ENCODE peak calls at places on chromosomes 5 and 9, in five cellular contexts. One of them, this sample, is unnamed.

GRCh38 chr5:6459896-6460295 is 11.2 kb downstream of the UBE2QL1 start:
- DNase-seq in colonic mucosa: no peak
- DNase-seq in ovary: no peak
- DNase-seq in progenitor cell of endocrine pancreas: no peak
- DNase-seq in HFF-Myc: no peak
- DNase-seq in this sample: no peak

GRCh38 chr5:131899686-131900085 is 45.8 kb downstream of the MEIKIN start:
- DNase-seq in colonic mucosa: no peak
- DNase-seq in progenitor cell of endocrine pancreas: no peak
- DNase-seq in ovary: no peak
- DNase-seq in HFF-Myc: no peak
- DNase-seq in this sample: no peak

GRCh38 chr9:93576296-93577044 is at the start of gene PHF2:
- DNase-seq in ovary: peak; percentile 51
- DNase-seq in progenitor cell of endocrine pancreas: no peak
- DNase-seq in colonic mucosa: no peak
- DNase-seq in HFF-Myc: no peak
- DNase-seq in this sample: no peak

GRCh38 chr5:161431963-161432362 is 114.6 kb downstream of the GABRB2 start:
- DNase-seq in HFF-Myc: no peak
- DNase-seq in colonic mucosa: no peak
- DNase-seq in ovary: no peak
- DNase-seq in progenitor cell of endocrine pancreas: no peak
- DNase-seq in this sample: no peak

GRCh38 chr5:90220554-90220953 is 189.0 kb downstream of the CETN3 start:
- DNase-seq in progenitor cell of endocrine pancreas: no peak
- DNase-seq in colonic mucosa: no peak
- DNase-seq in HFF-Myc: no peak
- DNase-seq in ovary: no peak
- DNase-seq in this sample: no peak

GRCh38 chr5:54171645-54172384 is 138.6 kb downstream of the ARL15 start:
- DNase-seq in colonic mucosa: peak; percentile 36
- DNase-seq in HFF-Myc: no peak
- DNase-seq in progenitor cell of endocrine pancreas: no peak
- DNase-seq in ovary: no peak
- DNase-seq in this sample: peak; percentile 44

GRCh38 chr9:14485366-14485765 is 171.4 kb upstream of the NFIB start:
- DNase-seq in progenitor cell of endocrine pancreas: no peak
- DNase-seq in ovary: no peak
- DNase-seq in colonic mucosa: no peak
- DNase-seq in HFF-Myc: no peak
- DNase-seq in this sample: no peak

GRCh38 chr5:124741711-124742496 is 4.5 kb downstream of the ZNF608 start:
- DNase-seq in progenitor cell of endocrine pancreas: no peak
- DNase-seq in colonic mucosa: peak; percentile 65
- DNase-seq in ovary: no peak
- DNase-seq in HFF-Myc: peak; percentile 80
- DNase-seq in this sample: peak; percentile 93

GRCh38 chr9:68648164-68648563 is 56.9 kb upstream of the PIP5K1B start:
- DNase-seq in ovary: no peak
- DNase-seq in HFF-Myc: no peak
- DNase-seq in progenitor cell of endocrine pancreas: no peak
- DNase-seq in colonic mucosa: no peak
- DNase-seq in this sample: no peak

GRCh38 chr5:66459728-66460127 is 136.5 kb upstream of the MAST4 start:
- DNase-seq in ovary: no peak
- DNase-seq in colonic mucosa: no peak
- DNase-seq in progenitor cell of endocrine pancreas: no peak
- DNase-seq in HFF-Myc: no peak
- DNase-seq in this sample: no peak

GRCh38 chr5:85293139-85293785 is 908.6 kb upstream of the EDIL3 start:
- DNase-seq in ovary: no peak
- DNase-seq in HFF-Myc: no peak
- DNase-seq in colonic mucosa: no peak
- DNase-seq in progenitor cell of endocrine pancreas: no peak
- DNase-seq in this sample: no peak

GRCh38 chr9:68702493-68702892 is 2.5 kb upstream of the PIP5K1B start:
- DNase-seq in HFF-Myc: no peak
- DNase-seq in progenitor cell of endocrine pancreas: no peak
- DNase-seq in ovary: no peak
- DNase-seq in colonic mucosa: no peak
- DNase-seq in this sample: no peak

GRCh38 chr9:2923810-2924768 is 80.2 kb upstream of the PUM3 start:
- DNase-seq in ovary: no peak
- DNase-seq in colonic mucosa: no peak
- DNase-seq in progenitor cell of endocrine pancreas: no peak
- DNase-seq in HFF-Myc: no peak
- DNase-seq in this sample: no peak

GRCh38 chr5:38323645-38324295 is 65.4 kb downstream of the EGFLAM start:
- DNase-seq in ovary: no peak
- DNase-seq in colonic mucosa: no peak
- DNase-seq in HFF-Myc: no peak
- DNase-seq in progenitor cell of endocrine pancreas: no peak
- DNase-seq in this sample: peak; percentile 49

GRCh38 chr5:67262956-67263355 is 66.4 kb upstream of the CD180 start:
- DNase-seq in colonic mucosa: no peak
- DNase-seq in progenitor cell of endocrine pancreas: no peak
- DNase-seq in ovary: no peak
- DNase-seq in HFF-Myc: no peak
- DNase-seq in this sample: no peak

GRCh38 chr5:6495433-6496206 is 47.0 kb downstream of the UBE2QL1 start:
- DNase-seq in progenitor cell of endocrine pancreas: no peak
- DNase-seq in ovary: no peak
- DNase-seq in HFF-Myc: no peak
- DNase-seq in colonic mucosa: no peak
- DNase-seq in this sample: no peak

GRCh38 chr9:105237246-105237645 is 7.2 kb upstream of the SLC44A1 start:
- DNase-seq in colonic mucosa: no peak
- DNase-seq in HFF-Myc: no peak
- DNase-seq in progenitor cell of endocrine pancreas: no peak
- DNase-seq in ovary: no peak
- DNase-seq in this sample: no peak
- TF ChIP-seq CTCF in colonic mucosa: no peak
- TF ChIP-seq CTCF in HFF-Myc: no peak
- TF ChIP-seq CTCF in progenitor cell of endocrine pancreas: no peak
- TF ChIP-seq CTCF in ovary: no peak
- TF ChIP-seq CTCF in this sample: no peak

GRCh38 chr5:34582364-34582763 is 73.8 kb upstream of the RAI14 start:
- DNase-seq in colonic mucosa: no peak
- DNase-seq in HFF-Myc: no peak
- DNase-seq in progenitor cell of endocrine pancreas: no peak
- DNase-seq in ovary: no peak
- DNase-seq in this sample: no peak
- TF ChIP-seq CTCF in colonic mucosa: no peak
- TF ChIP-seq CTCF in HFF-Myc: no peak
- TF ChIP-seq CTCF in progenitor cell of endocrine pancreas: no peak
- TF ChIP-seq CTCF in ovary: no peak
- TF ChIP-seq CTCF in this sample: no peak

GRCh38 chr9:127225747-127226646 is 38.6 kb upstream of the GARNL3 start:
- DNase-seq in progenitor cell of endocrine pancreas: no peak
- DNase-seq in colonic mucosa: no peak
- DNase-seq in ovary: peak; percentile 53
- DNase-seq in HFF-Myc: no peak
- DNase-seq in this sample: no peak

GRCh38 chr9:127223810-127224177 is 40.8 kb upstream of the GARNL3 start:
- DNase-seq in colonic mucosa: no peak
- DNase-seq in progenitor cell of endocrine pancreas: no peak
- DNase-seq in HFF-Myc: no peak
- DNase-seq in ovary: peak; percentile 52
- DNase-seq in this sample: no peak

GRCh38 chr9:127223266-127223665 is 41.3 kb upstream of the GARNL3 start:
- DNase-seq in colonic mucosa: no peak
- DNase-seq in ovary: no peak
- DNase-seq in HFF-Myc: no peak
- DNase-seq in progenitor cell of endocrine pancreas: no peak
- DNase-seq in this sample: no peak

GRCh38 chr9:127224883-127225739 is 39.5 kb upstream of the GARNL3 start:
- DNase-seq in colonic mucosa: peak; percentile 97
- DNase-seq in HFF-Myc: no peak
- DNase-seq in progenitor cell of endocrine pancreas: peak; percentile 95
- DNase-seq in ovary: peak; percentile 99
- DNase-seq in this sample: no peak

DNA sequence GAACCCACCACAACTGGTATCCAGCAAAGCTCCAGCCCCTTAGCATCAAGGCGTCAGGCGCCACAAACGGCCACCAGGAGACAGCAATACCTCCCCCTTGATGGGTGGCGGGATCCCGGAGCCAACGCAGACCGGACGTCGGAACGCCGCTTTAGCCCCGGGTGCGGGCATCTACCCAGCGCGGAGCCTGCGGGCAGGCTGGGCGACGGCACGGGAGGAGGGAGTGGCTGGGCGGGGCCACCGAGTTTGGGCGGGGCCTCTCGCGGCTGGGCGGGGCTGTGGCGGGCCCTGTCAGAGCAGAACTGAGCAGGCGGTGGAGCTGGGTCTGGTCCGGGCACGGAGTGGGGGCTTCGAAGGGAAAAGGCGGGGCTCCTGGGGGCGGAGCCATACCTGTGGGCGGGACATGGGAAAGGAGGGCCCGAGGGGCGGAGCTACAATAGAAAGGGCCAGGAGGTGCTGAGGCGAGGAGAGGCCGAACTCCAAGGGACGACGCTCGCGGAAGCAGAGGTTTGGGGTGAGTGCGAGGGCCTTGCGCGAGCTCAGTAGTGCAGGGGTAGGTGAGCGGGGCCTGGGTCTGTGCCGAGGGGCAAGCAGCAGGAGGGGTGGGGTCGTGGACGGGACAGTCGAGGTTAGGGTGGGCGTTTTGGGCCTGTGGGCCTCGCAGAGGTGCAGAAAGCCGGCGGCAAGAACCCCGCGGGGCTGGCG is 40.2 kb upstream of the GARNL3 start:
- DNase-seq in ovary: peak; percentile 97
- DNase-seq in progenitor cell of endocrine pancreas: peak; percentile 85
- DNase-seq in colonic mucosa: peak; percentile 93
- DNase-seq in HFF-Myc: peak; percentile 47
- DNase-seq in this sample: no peak
- TF ChIP-seq CTCF in ovary: no peak
- TF ChIP-seq CTCF in progenitor cell of endocrine pancreas: peak; percentile 37
- TF ChIP-seq CTCF in colonic mucosa: no peak
- TF ChIP-seq CTCF in HFF-Myc: peak; percentile 21
- TF ChIP-seq CTCF in this sample: peak; percentile 18

GRCh38 chr9:114085404-114085803 is 7.3 kb upstream of the AMBP start:
- DNase-seq in progenitor cell of endocrine pancreas: no peak
- DNase-seq in ovary: no peak
- DNase-seq in HFF-Myc: no peak
- DNase-seq in colonic mucosa: no peak
- DNase-seq in this sample: no peak
- TF ChIP-seq CTCF in progenitor cell of endocrine pancreas: no peak
- TF ChIP-seq CTCF in ovary: no peak
- TF ChIP-seq CTCF in HFF-Myc: no peak
- TF ChIP-seq CTCF in colonic mucosa: no peak
- TF ChIP-seq CTCF in this sample: no peak

DNA sequence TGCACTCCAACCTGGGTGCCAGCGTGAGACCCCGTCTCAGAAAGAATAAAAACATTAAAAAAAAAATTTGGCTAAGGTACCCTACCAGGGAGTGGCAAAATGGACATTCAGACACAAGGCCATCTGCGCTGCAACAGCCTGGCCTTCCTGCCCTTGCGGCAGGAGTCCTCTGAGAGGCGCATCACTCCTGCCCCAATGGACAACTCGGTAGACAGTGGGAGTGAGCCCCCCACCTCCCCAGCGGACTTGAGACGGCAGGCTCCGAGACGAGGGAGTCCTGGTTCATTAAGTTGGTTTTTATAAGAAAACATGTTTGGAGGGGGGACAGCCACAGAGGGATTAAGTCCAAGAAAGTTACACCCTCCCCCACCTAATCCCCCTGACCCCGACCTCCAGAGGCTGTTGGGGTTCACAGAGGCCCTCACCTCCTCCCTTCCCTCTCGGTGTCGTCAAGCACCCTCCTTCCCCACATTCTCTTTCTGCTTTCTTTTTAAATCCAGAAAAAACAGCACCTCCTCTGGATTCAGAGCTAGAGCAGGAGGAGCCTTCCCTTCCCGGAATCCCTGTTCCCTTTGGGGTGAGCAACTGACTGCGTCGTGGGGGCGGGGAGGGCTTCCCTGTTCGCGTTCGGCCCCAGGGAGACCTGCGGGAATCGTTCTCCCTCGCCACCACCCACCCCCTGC is 1.8 kb upstream of the EGR1 start:
- DNase-seq in colonic mucosa: no peak
- DNase-seq in ovary: peak; percentile 63
- DNase-seq in progenitor cell of endocrine pancreas: no peak
- DNase-seq in HFF-Myc: no peak
- DNase-seq in this sample: no peak
- TF ChIP-seq CTCF in colonic mucosa: peak; percentile 19
- TF ChIP-seq CTCF in ovary: no peak
- TF ChIP-seq CTCF in progenitor cell of endocrine pancreas: no peak
- TF ChIP-seq CTCF in HFF-Myc: no peak
- TF ChIP-seq CTCF in this sample: peak; percentile 19

DNA sequence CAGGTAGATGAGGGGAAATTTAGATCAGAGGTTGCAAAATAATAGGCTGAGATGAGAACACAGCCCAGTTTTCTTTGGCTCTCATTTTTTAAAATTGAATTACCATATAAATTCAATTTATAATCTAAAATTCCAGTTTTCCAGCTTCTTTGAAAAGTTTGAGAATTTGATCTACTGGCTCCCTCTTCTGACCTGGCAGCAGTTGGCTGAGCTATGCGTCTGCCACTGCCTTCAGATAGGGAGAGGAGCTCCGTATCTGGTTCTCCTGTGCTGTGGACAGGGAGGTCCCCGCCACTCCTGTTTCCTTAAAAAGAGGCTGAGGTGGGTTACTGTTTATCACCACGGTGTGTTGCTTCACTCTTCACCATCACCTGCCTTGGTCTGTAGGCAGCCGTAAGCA is 103.7 kb downstream of the ARHGAP26 start:
- DNase-seq in colonic mucosa: no peak
- DNase-seq in ovary: no peak
- DNase-seq in HFF-Myc: no peak
- DNase-seq in progenitor cell of endocrine pancreas: no peak
- DNase-seq in this sample: no peak
- TF ChIP-seq CTCF in colonic mucosa: no peak
- TF ChIP-seq CTCF in ovary: no peak
- TF ChIP-seq CTCF in HFF-Myc: peak; percentile 6
- TF ChIP-seq CTCF in progenitor cell of endocrine pancreas: no peak
- TF ChIP-seq CTCF in this sample: no peak

This sample was measured in kidney epithelial cell.